ENCODE peak calls at places on chromosomes 4 and X, in eight cellular contexts. C is GM18507, B is DMS153, J is neural progenitor cell, Q is mesothelial cell of epicardium, W is hepatocyte, T is retinal pigment epithelial cell, L is caudate nucleus. N is an unnamed sample.

GRCh38 chr4:17232575-17233253 is 279.2 kb downstream of the QDPR start:
- DNase-seq in C (no peak), B (peak; percentile 62), J (no peak), Q (no peak), W (peak; percentile 65), T (peak; percentile 81), L (no peak), N (peak; percentile 74)

GRCh38 chrX:68196939-68197791 is 236.1 kb downstream of the OPHN1 start:
- DNase-seq in C (peak; percentile 2), B (no peak), J (peak; percentile 72), Q (no peak), W (peak; percentile 79), T (peak; percentile 14), L (peak; percentile 13), N (peak; percentile 49)

GRCh38 chr4:64539234-64539849 is 130.1 kb upstream of the TECRL start:
- DNase-seq in C (peak; percentile 18), B (peak; percentile 35), J (peak; percentile 68), Q (peak; percentile 63), W (peak; percentile 76), T (peak; percentile 33), L (peak; percentile 0), N (peak; percentile 71)

GRCh38 chr4:39259571-39260330 is 77.4 kb downstream of the WDR19 start:
- DNase-seq in C (no peak), B (no peak), J (no peak), Q (no peak), W (no peak), T (no peak), L (no peak), N (peak; percentile 68)

GRCh38 chr4:1285790-1286553 is 3.7 kb upstream of the MAEA start:
- DNase-seq in C (no peak), B (no peak), J (peak; percentile 88), Q (no peak), W (peak; percentile 77), T (no peak), L (no peak), N (peak; percentile 74)

GRCh38 chrX:64204701-64205440 is 637 bp downstream of the AMER1 start:
- DNase-seq in C (peak; percentile 3), B (no peak), J (peak; percentile 44), Q (peak; percentile 48), W (peak; percentile 44), T (no peak), L (peak; percentile 25), N (peak; percentile 42)

GRCh38 chrX:43808231-43808630 is 74.0 kb downstream of the MAOB start:
- DNase-seq in C (no peak), B (no peak), J (no peak), Q (no peak), W (no peak), T (no peak), L (no peak), N (no peak)

GRCh38 chr4:7068279-7068842 is 497 bp upstream of the GRPEL1 start:
- DNase-seq in C (peak; percentile 95), B (no peak), J (no peak), Q (no peak), W (no peak), T (no peak), L (no peak), N (no peak)

GRCh38 chrX:144896323-144896722 is 351.0 kb upstream of the SPANXN1 start:
- DNase-seq in C (no peak), B (no peak), J (peak; percentile 3), Q (no peak), W (peak; percentile 5), T (no peak), L (no peak), N (peak; percentile 5)

GRCh38 chr4:12126476-12126875 is 697.8 kb upstream of the HS3ST1 start:
- DNase-seq in C (no peak), B (no peak), J (no peak), Q (no peak), W (no peak), T (no peak), L (no peak), N (no peak)

GRCh38 chr4:5027366-5027765 is 8.1 kb upstream of the CYTL1 start:
- DNase-seq in C (no peak), B (no peak), J (no peak), Q (no peak), W (no peak), T (no peak), L (no peak), N (peak; percentile 21)

GRCh38 chr4:858831-859451 is 33.0 kb upstream of the CPLX1 start:
- DNase-seq in C (no peak), B (no peak), J (no peak), Q (no peak), W (no peak), T (no peak), L (no peak), N (no peak)

GRCh38 chr4:8655411-8656184 is 63.0 kb downstream of the CPZ start:
- DNase-seq in C (no peak), B (no peak), J (no peak), Q (peak; percentile 29), W (no peak), T (no peak), L (no peak), N (no peak)

GRCh38 chr4:24042094-24042493 is 152.2 kb upstream of the PPARGC1A start:
- DNase-seq in C (no peak), B (no peak), J (no peak), Q (no peak), W (no peak), T (no peak), L (no peak), N (peak; percentile 81)

GRCh38 chrX:112819813-112820212 is 20.8 kb downstream of the AMOT start:
- DNase-seq in C (no peak), B (no peak), J (no peak), Q (no peak), W (no peak), T (no peak), L (no peak), N (no peak)

GRCh38 chr4:149932188-149932587 is 116.5 kb upstream of the IQCM start:
- DNase-seq in C (no peak), B (no peak), J (no peak), Q (no peak), W (no peak), T (no peak), L (no peak), N (no peak)

GRCh38 chr4:53014368-53014767 is 152.3 kb downstream of the RASL11B start:
- DNase-seq in C (no peak), B (no peak), J (no peak), Q (no peak), W (peak; percentile 31), T (no peak), L (no peak), N (no peak)

GRCh38 chrX:134971926-134972325 is 18.9 kb upstream of the SMIM10 start:
- DNase-seq in C (no peak), B (no peak), J (no peak), Q (no peak), W (no peak), T (no peak), L (no peak), N (peak; percentile 20)

GRCh38 chr4:182655321-182655720 is 261.9 kb downstream of the DCTD start:
- DNase-seq in C (no peak), B (no peak), J (no peak), Q (no peak), W (no peak), T (peak; percentile 33), L (no peak), N (no peak)

GRCh38 chrX:108090474-108091265 is 672 bp downstream of the PSMD10 start:
- DNase-seq in C (no peak), B (no peak), J (no peak), Q (no peak), W (no peak), T (no peak), L (no peak), N (peak; percentile 80)

N was measured in mesenchymal stem cell.